ENCODE peak calls at places on chromosomes 1 and 21, in five cellular contexts. One of them, this sample, is unnamed.

GRCh38 chr1:169049258-169049936 is 57.1 kb upstream of the ATP1B1 start:
- DNase-seq in stimulated activated naive CD4-positive, alpha-beta T cell treated with Interleukin-2 at 50 U/mL for 16 hours: peak; percentile 9
- DNase-seq in fibroblast of the aortic adventitia: no peak
- DNase-seq in cardiac fibroblast: no peak
- DNase-seq in upper lobe of right lung: no peak
- DNase-seq in this sample: no peak

GRCh38 chr21:43861716-43862115 is 3.3 kb upstream of the AGPAT3 start:
- DNase-seq in stimulated activated naive CD4-positive, alpha-beta T cell treated with Interleukin-2 at 50 U/mL for 16 hours: no peak
- DNase-seq in fibroblast of the aortic adventitia: no peak
- DNase-seq in cardiac fibroblast: no peak
- DNase-seq in upper lobe of right lung: no peak
- DNase-seq in this sample: no peak

GRCh38 chr1:192522673-192523072 is 52.9 kb upstream of the RGS1 start:
- DNase-seq in stimulated activated naive CD4-positive, alpha-beta T cell treated with Interleukin-2 at 50 U/mL for 16 hours: no peak
- DNase-seq in fibroblast of the aortic adventitia: no peak
- DNase-seq in cardiac fibroblast: no peak
- DNase-seq in upper lobe of right lung: no peak
- DNase-seq in this sample: no peak

GRCh38 chr21:28754862-28755261 is 237.8 kb downstream of the LTN1 start:
- DNase-seq in stimulated activated naive CD4-positive, alpha-beta T cell treated with Interleukin-2 at 50 U/mL for 16 hours: no peak
- DNase-seq in fibroblast of the aortic adventitia: no peak
- DNase-seq in cardiac fibroblast: no peak
- DNase-seq in upper lobe of right lung: no peak
- DNase-seq in this sample: no peak

GRCh38 chr1:170660874-170661645 is 2.9 kb upstream of the PRRX1 start:
- DNase-seq in stimulated activated naive CD4-positive, alpha-beta T cell treated with Interleukin-2 at 50 U/mL for 16 hours: no peak
- DNase-seq in fibroblast of the aortic adventitia: no peak
- DNase-seq in cardiac fibroblast: peak; percentile 29
- DNase-seq in upper lobe of right lung: no peak
- DNase-seq in this sample: peak; percentile 53

GRCh38 chr1:175717610-175718195 is 25.7 kb downstream of the TNR start:
- DNase-seq in stimulated activated naive CD4-positive, alpha-beta T cell treated with Interleukin-2 at 50 U/mL for 16 hours: no peak
- DNase-seq in fibroblast of the aortic adventitia: no peak
- DNase-seq in cardiac fibroblast: no peak
- DNase-seq in upper lobe of right lung: no peak
- DNase-seq in this sample: no peak

GRCh38 chr21:41923641-41924342 is 30.0 kb downstream of the C2CD2 start:
- DNase-seq in stimulated activated naive CD4-positive, alpha-beta T cell treated with Interleukin-2 at 50 U/mL for 16 hours: no peak
- DNase-seq in fibroblast of the aortic adventitia: peak; percentile 83
- DNase-seq in cardiac fibroblast: peak; percentile 90
- DNase-seq in upper lobe of right lung: no peak
- DNase-seq in this sample: peak; percentile 58

GRCh38 chr1:16208270-16208987 is 4.0 kb downstream of the ARHGEF19 start:
- DNase-seq in stimulated activated naive CD4-positive, alpha-beta T cell treated with Interleukin-2 at 50 U/mL for 16 hours: no peak
- DNase-seq in fibroblast of the aortic adventitia: peak; percentile 31
- DNase-seq in cardiac fibroblast: peak; percentile 48
- DNase-seq in upper lobe of right lung: peak; percentile 63
- DNase-seq in this sample: no peak

GRCh38 chr1:248863011-248863881 is 4.4 kb upstream of the ZNF692 start:
- DNase-seq in stimulated activated naive CD4-positive, alpha-beta T cell treated with Interleukin-2 at 50 U/mL for 16 hours: peak; percentile 81
- DNase-seq in fibroblast of the aortic adventitia: peak; percentile 59
- DNase-seq in cardiac fibroblast: peak; percentile 61
- DNase-seq in upper lobe of right lung: peak; percentile 92
- DNase-seq in this sample: peak; percentile 70

GRCh38 chr1:1975535-1975934 is 28.1 kb downstream of the CFAP74 start:
- DNase-seq in stimulated activated naive CD4-positive, alpha-beta T cell treated with Interleukin-2 at 50 U/mL for 16 hours: no peak
- DNase-seq in fibroblast of the aortic adventitia: no peak
- DNase-seq in cardiac fibroblast: no peak
- DNase-seq in upper lobe of right lung: no peak
- DNase-seq in this sample: no peak